ENCODE peak calls at places on chromosome 5, in five cellular contexts. One of them, this sample, is unnamed.
A peak's percentile ranks its signal among the peaks of the same experiment; 100 is the strongest.

GRCh38 chr5:40121236-40121635 is 558.5 kb upstream of the PTGER4 start:
- DNase-seq in RKO: no peak
- DNase-seq in NCI-H2029: no peak
- DNase-seq in activated T-cell treated with anti-CD3 and anti-CD28 coated beads, Interleukin-2, amount 50 U/mL, for 24 hours: no peak
- DNase-seq in endothelial cell: no peak
- DNase-seq in this sample: no peak

GRCh38 chr5:150175536-150175935 is 9.0 kb downstream of the CDX1 start:
- DNase-seq in endothelial cell: peak; percentile 56
- DNase-seq in RKO: peak; percentile 31
- DNase-seq in NCI-H2029: no peak
- DNase-seq in activated T-cell treated with anti-CD3 and anti-CD28 coated beads, Interleukin-2, amount 50 U/mL, for 24 hours: no peak
- DNase-seq in this sample: peak; percentile 32

GRCh38 chr5:167821096-167821590 is 470.3 kb upstream of the WWC1 start:
- DNase-seq in RKO: no peak
- DNase-seq in NCI-H2029: no peak
- DNase-seq in activated T-cell treated with anti-CD3 and anti-CD28 coated beads, Interleukin-2, amount 50 U/mL, for 24 hours: no peak
- DNase-seq in endothelial cell: no peak
- DNase-seq in this sample: no peak

GRCh38 chr5:158212915-158213314 is 354.0 kb upstream of the CLINT1 start:
- DNase-seq in endothelial cell: no peak
- DNase-seq in RKO: peak; percentile 3
- DNase-seq in NCI-H2029: no peak
- DNase-seq in activated T-cell treated with anti-CD3 and anti-CD28 coated beads, Interleukin-2, amount 50 U/mL, for 24 hours: no peak
- DNase-seq in this sample: no peak

GRCh38 chr5:136195971-136196577 is 3.1 kb upstream of the SMIM32 start:
- DNase-seq in activated T-cell treated with anti-CD3 and anti-CD28 coated beads, Interleukin-2, amount 50 U/mL, for 24 hours: no peak
- DNase-seq in RKO: no peak
- DNase-seq in NCI-H2029: no peak
- DNase-seq in endothelial cell: no peak
- DNase-seq in this sample: no peak

GRCh38 chr5:120091376-120091948 is 372.6 kb upstream of the PRR16 start:
- DNase-seq in NCI-H2029: no peak
- DNase-seq in activated T-cell treated with anti-CD3 and anti-CD28 coated beads, Interleukin-2, amount 50 U/mL, for 24 hours: no peak
- DNase-seq in endothelial cell: no peak
- DNase-seq in RKO: no peak
- DNase-seq in this sample: peak; percentile 56

GRCh38 chr5:14035859-14036440 is 91.5 kb upstream of the DNAH5 start:
- DNase-seq in endothelial cell: peak; percentile 13
- DNase-seq in activated T-cell treated with anti-CD3 and anti-CD28 coated beads, Interleukin-2, amount 50 U/mL, for 24 hours: no peak
- DNase-seq in RKO: peak; percentile 95
- DNase-seq in NCI-H2029: peak; percentile 3
- DNase-seq in this sample: peak; percentile 99

GRCh38 chr5:179263391-179264052 is 81.7 kb downstream of the ADAMTS2 start:
- DNase-seq in endothelial cell: no peak
- DNase-seq in activated T-cell treated with anti-CD3 and anti-CD28 coated beads, Interleukin-2, amount 50 U/mL, for 24 hours: peak; percentile 2
- DNase-seq in RKO: no peak
- DNase-seq in NCI-H2029: no peak
- DNase-seq in this sample: no peak

GRCh38 chr5:18745591-18745987 is 1111.3 kb downstream of the TAF11L14 start:
- DNase-seq in NCI-H2029: peak; percentile 42
- DNase-seq in activated T-cell treated with anti-CD3 and anti-CD28 coated beads, Interleukin-2, amount 50 U/mL, for 24 hours: peak; percentile 52
- DNase-seq in RKO: peak; percentile 66
- DNase-seq in endothelial cell: no peak
- DNase-seq in this sample: no peak

GRCh38 chr5:122180146-122180712 is 50.9 kb downstream of the ZNF474 start:
- DNase-seq in RKO: peak; percentile 62
- DNase-seq in NCI-H2029: no peak
- DNase-seq in activated T-cell treated with anti-CD3 and anti-CD28 coated beads, Interleukin-2, amount 50 U/mL, for 24 hours: no peak
- DNase-seq in endothelial cell: no peak
- DNase-seq in this sample: peak; percentile 48

GRCh38 chr5:56825222-56825824 is 10.0 kb downstream of the MAP3K1 start:
- DNase-seq in NCI-H2029: no peak
- DNase-seq in RKO: no peak
- DNase-seq in endothelial cell: no peak
- DNase-seq in activated T-cell treated with anti-CD3 and anti-CD28 coated beads, Interleukin-2, amount 50 U/mL, for 24 hours: no peak
- DNase-seq in this sample: no peak

GRCh38 chr5:93164690-93165089 is 416.3 kb downstream of the NR2F1-AS1 start:
- DNase-seq in activated T-cell treated with anti-CD3 and anti-CD28 coated beads, Interleukin-2, amount 50 U/mL, for 24 hours: no peak
- DNase-seq in endothelial cell: no peak
- DNase-seq in NCI-H2029: no peak
- DNase-seq in RKO: peak; percentile 66
- DNase-seq in this sample: peak; percentile 72

GRCh38 chr5:96649938-96650540 is 12.1 kb upstream of the CAST start:
- DNase-seq in activated T-cell treated with anti-CD3 and anti-CD28 coated beads, Interleukin-2, amount 50 U/mL, for 24 hours: no peak
- DNase-seq in endothelial cell: no peak
- DNase-seq in RKO: no peak
- DNase-seq in NCI-H2029: no peak
- DNase-seq in this sample: peak; percentile 30

GRCh38 chr5:155008669-155009068 is 4.9 kb upstream of the KIF4B start:
- DNase-seq in endothelial cell: no peak
- DNase-seq in RKO: peak; percentile 30
- DNase-seq in activated T-cell treated with anti-CD3 and anti-CD28 coated beads, Interleukin-2, amount 50 U/mL, for 24 hours: no peak
- DNase-seq in NCI-H2029: no peak
- DNase-seq in this sample: peak; percentile 25

GRCh38 chr5:96880402-96881164 is 4.3 kb downstream of the ERAP2 start:
- DNase-seq in NCI-H2029: no peak
- DNase-seq in activated T-cell treated with anti-CD3 and anti-CD28 coated beads, Interleukin-2, amount 50 U/mL, for 24 hours: no peak
- DNase-seq in endothelial cell: no peak
- DNase-seq in RKO: peak; percentile 91
- DNase-seq in this sample: peak; percentile 82

GRCh38 chr5:111511174-111512025 is 935 bp downstream of the STARD4 start:
- DNase-seq in activated T-cell treated with anti-CD3 and anti-CD28 coated beads, Interleukin-2, amount 50 U/mL, for 24 hours: no peak
- DNase-seq in NCI-H2029: no peak
- DNase-seq in endothelial cell: no peak
- DNase-seq in RKO: peak; percentile 62
- DNase-seq in this sample: peak; percentile 56

GRCh38 chr5:141835928-141836667 is 42.1 kb downstream of the PCDH1 start:
- DNase-seq in activated T-cell treated with anti-CD3 and anti-CD28 coated beads, Interleukin-2, amount 50 U/mL, for 24 hours: no peak
- DNase-seq in RKO: no peak
- DNase-seq in NCI-H2029: no peak
- DNase-seq in endothelial cell: no peak
- DNase-seq in this sample: no peak

GRCh38 chr5:81606150-81606549 is 144.7 kb downstream of the SSBP2 start:
- DNase-seq in activated T-cell treated with anti-CD3 and anti-CD28 coated beads, Interleukin-2, amount 50 U/mL, for 24 hours: no peak
- DNase-seq in NCI-H2029: no peak
- DNase-seq in RKO: no peak
- DNase-seq in endothelial cell: no peak
- DNase-seq in this sample: no peak

GRCh38 chr5:20294696-20295095 is 306.7 kb upstream of the CDH18 start:
- DNase-seq in endothelial cell: no peak
- DNase-seq in activated T-cell treated with anti-CD3 and anti-CD28 coated beads, Interleukin-2, amount 50 U/mL, for 24 hours: no peak
- DNase-seq in RKO: no peak
- DNase-seq in NCI-H2029: no peak
- DNase-seq in this sample: no peak